ENCODE peak calls at places on chromosome X, in nine cellular contexts. L, K, B, T, G, F, A, J and V are unnamed samples.

GRCh38 chrX:39674771-39675553 is 422.8 kb downstream of the BCOR start:
- DNase-seq in L (no peak), K (no peak), B (no peak), T (no peak), G (no peak), F (no peak), A (no peak), J (no peak), V (no peak)

GRCh38 chrX:30317308-30317707 is 8.1 kb upstream of the NR0B1 start:
- DNase-seq in L (no peak), K (no peak), B (no peak), T (no peak), G (no peak), F (no peak), A (no peak), J (no peak), V (no peak)

GRCh38 chrX:10011261-10011931 is 44.2 kb downstream of the CLDN34 start:
- DNase-seq in L (no peak), K (peak), B (no peak), T (no peak), G (no peak), F (no peak), A (no peak), J (no peak), V (no peak)

GRCh38 chrX:155216940-155217450 is 735 bp downstream of the VBP1 start:
- DNase-seq in L (no peak), K (peak), B (no peak), T (no peak), G (no peak), F (no peak), A (no peak), J (no peak), V (no peak)

GRCh38 chrX:100768679-100769338 is 36.9 kb upstream of the SYTL4 start:
- DNase-seq in L (peak), K (peak), B (peak), T (peak), G (no peak), F (peak), A (peak), J (peak), V (peak)

GRCh38 chrX:141468940-141469339 is 115.6 kb downstream of the SPANXA1 start:
- DNase-seq in L (no peak), K (peak), B (no peak), T (no peak), G (no peak), F (no peak), A (no peak), J (no peak), V (no peak)

GRCh38 chrX:28584025-28584424 is 3.2 kb upstream of the IL1RAPL1 start:
- DNase-seq in L (no peak), K (no peak), B (no peak), T (no peak), G (no peak), F (no peak), A (no peak), J (no peak), V (no peak)

GRCh38 chrX:64642482-64642881 is 247.2 kb upstream of the MTMR8 start:
- DNase-seq in L (no peak), K (no peak), B (peak), T (no peak), G (no peak), F (no peak), A (no peak), J (no peak), V (no peak)

GRCh38 chrX:43316161-43316560 is 339.9 kb upstream of the MAOA start:
- DNase-seq in L (no peak), K (no peak), B (no peak), T (no peak), G (no peak), F (no peak), A (no peak), J (no peak), V (no peak)

GRCh38 chrX:119474615-119475388 is 6.6 kb downstream of the SLC25A5 start:
- DNase-seq in L (no peak), K (no peak), B (no peak), T (no peak), G (no peak), F (peak), A (no peak), J (no peak), V (no peak)

GRCh38 chrX:103658681-103659433 is 27.6 kb downstream of the MORF4L2 start:
- DNase-seq in L (no peak), K (no peak), B (no peak), T (no peak), G (no peak), F (no peak), A (no peak), J (no peak), V (no peak)

GRCh38 chrX:16869393-16870094 is 618 bp downstream of the RBBP7 start:
- DNase-seq in L (peak), K (peak), B (peak), T (peak), G (no peak), F (no peak), A (no peak), J (peak), V (peak)